ENCODE peak calls at places on chromosome 10, in nine cellular contexts. N, O, K, F, L, P, A, T and D are unnamed samples.

GRCh38 chr10:75508239-75508813 is 76.9 kb downstream of the LRMDA start:
- DNase-seq in N (no peak), O (peak), K (no peak), F (peak), L (peak), P (no peak), A (peak), T (no peak), D (no peak)

GRCh38 chr10:62231371-62231770 is 37.3 kb downstream of the RTKN2 start:
- DNase-seq in N (no peak), O (peak), K (peak), F (no peak), L (peak), P (no peak), A (no peak), T (no peak), D (no peak)

GRCh38 chr10:132708441-132708840 is 77.5 kb downstream of the NKX6-2 start:
- DNase-seq in N (no peak), O (no peak), K (no peak), F (peak), L (no peak), P (no peak), A (no peak), T (peak), D (no peak)

GRCh38 chr10:123139521-123140163 is 3.9 kb downstream of the HMX3 start:
- DNase-seq in N (no peak), O (peak), K (no peak), F (peak), L (peak), P (no peak), A (no peak), T (no peak), D (no peak)

GRCh38 chr10:72328045-72328828 is 26.5 kb downstream of the DNAJB12 start:
- DNase-seq in N (peak), O (peak), K (peak), F (peak), L (peak), P (peak), A (no peak), T (peak), D (no peak)

GRCh38 chr10:18094793-18095192 is 45.4 kb upstream of the CACNB2 start:
- DNase-seq in N (no peak), O (no peak), K (no peak), F (no peak), L (no peak), P (no peak), A (no peak), T (no peak), D (no peak)

GRCh38 chr10:67818323-67818722 is 19.7 kb downstream of the DNAJC12 start:
- DNase-seq in N (peak), O (peak), K (peak), F (peak), L (peak), P (no peak), A (peak), T (no peak), D (no peak)

GRCh38 chr10:80453715-80454525 is at the start of gene TSPAN14:
- DNase-seq in N (no peak), O (peak), K (peak), F (peak), L (peak), P (peak), A (no peak), T (peak), D (peak)

GRCh38 chr10:8568401-8568800 is 513.9 kb downstream of the GATA3 start:
- DNase-seq in N (no peak), O (no peak), K (no peak), F (peak), L (no peak), P (no peak), A (no peak), T (no peak), D (no peak)

GRCh38 chr10:100562806-100563293 is 27.1 kb downstream of the HIF1AN start:
- DNase-seq in N (peak), O (peak), K (peak), F (peak), L (peak), P (peak), A (no peak), T (no peak), D (peak)

GRCh38 chr10:132516771-132517725 is 20.5 kb upstream of the INPP5A start:
- DNase-seq in N (no peak), O (peak), K (peak), F (peak), L (peak), P (no peak), A (no peak), T (peak), D (no peak)

GRCh38 chr10:36354633-36355032 is 712.5 kb upstream of the FZD8 start:
- DNase-seq in N (no peak), O (no peak), K (no peak), F (no peak), L (no peak), P (no peak), A (no peak), T (no peak), D (no peak)

GRCh38 chr10:34666008-34666700 is 148.9 kb downstream of the PARD3 start:
- DNase-seq in N (no peak), O (peak), K (peak), F (peak), L (peak), P (peak), A (no peak), T (no peak), D (no peak)

GRCh38 chr10:131084791-131085585 is 226.5 kb downstream of the TCERG1L start:
- DNase-seq in N (no peak), O (peak), K (peak), F (no peak), L (no peak), P (no peak), A (no peak), T (no peak), D (no peak)

GRCh38 chr10:68106656-68107055 is 2.6 kb upstream of the MYPN start:
- DNase-seq in N (no peak), O (peak), K (peak), F (peak), L (peak), P (no peak), A (no peak), T (no peak), D (no peak)

GRCh38 chr10:128629111-128630096 is 503.2 kb upstream of the MKI67 start:
- DNase-seq in N (no peak), O (peak), K (peak), F (no peak), L (no peak), P (no peak), A (no peak), T (peak), D (no peak)

GRCh38 chr10:74718208-74718607 is 108.2 kb upstream of the KAT6B start:
- DNase-seq in N (no peak), O (no peak), K (no peak), F (no peak), L (no peak), P (no peak), A (no peak), T (no peak), D (no peak)

GRCh38 chr10:27568196-27569175 is 64.4 kb downstream of the RAB18 start:
- DNase-seq in N (no peak), O (no peak), K (no peak), F (no peak), L (no peak), P (no peak), A (no peak), T (no peak), D (no peak)

GRCh38 chr10:106904209-106904608 is 260.3 kb downstream of the SORCS1 start:
- DNase-seq in N (no peak), O (no peak), K (no peak), F (no peak), L (no peak), P (no peak), A (no peak), T (no peak), D (no peak)

GRCh38 chr10:86402283-86402931 is 35.8 kb upstream of the GRID1 start:
- DNase-seq in N (no peak), O (peak), K (peak), F (peak), L (peak), P (no peak), A (no peak), T (no peak), D (no peak)

GRCh38 chr10:17616403-17617030 is 657 bp downstream of the HACD1 start:
- DNase-seq in N (no peak), O (peak), K (peak), F (peak), L (peak), P (peak), A (no peak), T (peak), D (peak)

GRCh38 chr10:132054564-132054963 is 11.2 kb upstream of the JAKMIP3 start:
- DNase-seq in N (no peak), O (no peak), K (no peak), F (peak), L (no peak), P (peak), A (no peak), T (no peak), D (no peak)

GRCh38 chr10:33248638-33249037 is 85.8 kb downstream of the NRP1 start:
- DNase-seq in N (no peak), O (peak), K (peak), F (no peak), L (peak), P (peak), A (no peak), T (no peak), D (no peak)

GRCh38 chr10:123621492-123621891 is 44.7 kb upstream of the GPR26 start:
- DNase-seq in N (no peak), O (no peak), K (no peak), F (no peak), L (no peak), P (no peak), A (no peak), T (no peak), D (no peak)

GRCh38 chr10:32937824-32938482 is 20.1 kb downstream of the ITGB1 start:
- DNase-seq in N (no peak), O (no peak), K (no peak), F (peak), L (peak), P (no peak), A (no peak), T (no peak), D (no peak)

GRCh38 chr10:93941603-93942002 is 47.8 kb downstream of the SLC35G1 start:
- DNase-seq in N (no peak), O (no peak), K (no peak), F (no peak), L (no peak), P (no peak), A (no peak), T (no peak), D (no peak)

GRCh38 chr10:86017841-86018734 is 348.5 kb downstream of the GRID1 start:
- DNase-seq in N (no peak), O (no peak), K (peak), F (no peak), L (no peak), P (peak), A (no peak), T (peak), D (no peak)

GRCh38 chr10:131201741-131202515 is 109.6 kb downstream of the TCERG1L start:
- DNase-seq in N (no peak), O (no peak), K (no peak), F (no peak), L (no peak), P (no peak), A (no peak), T (peak), D (no peak)

GRCh38 chr10:35626971-35627507 is 15.1 kb downstream of the FZD8 start:
- DNase-seq in N (no peak), O (no peak), K (peak), F (no peak), L (peak), P (no peak), A (no peak), T (no peak), D (no peak)

GRCh38 chr10:127755758-127756157 is 18.8 kb downstream of the FOXI2 start:
- DNase-seq in N (no peak), O (no peak), K (no peak), F (no peak), L (no peak), P (peak), A (no peak), T (no peak), D (no peak)

GRCh38 chr10:129641982-129642381 is 174.9 kb downstream of the MGMT start:
- DNase-seq in N (no peak), O (no peak), K (no peak), F (no peak), L (no peak), P (no peak), A (no peak), T (no peak), D (no peak)

GRCh38 chr10:63582686-63583085 is 61.5 kb downstream of the REEP3 start:
- DNase-seq in N (no peak), O (no peak), K (no peak), F (peak), L (no peak), P (no peak), A (no peak), T (no peak), D (no peak)

GRCh38 chr10:31030216-31030615 is 1.4 kb downstream of the ZNF438 start:
- DNase-seq in N (no peak), O (no peak), K (no peak), F (no peak), L (peak), P (no peak), A (no peak), T (no peak), D (no peak)

GRCh38 chr10:117134084-117135025 is 3.7 kb downstream of the VAX1 start:
- DNase-seq in N (no peak), O (no peak), K (no peak), F (peak), L (no peak), P (no peak), A (no peak), T (no peak), D (no peak)

GRCh38 chr10:114519306-114519669 is 115.0 kb upstream of the AFAP1L2 start:
- DNase-seq in N (no peak), O (no peak), K (no peak), F (no peak), L (no peak), P (no peak), A (no peak), T (peak), D (no peak)

GRCh38 chr10:91298224-91298862 is 77.9 kb downstream of the PCGF5 start:
- DNase-seq in N (peak), O (peak), K (peak), F (peak), L (peak), P (peak), A (peak), T (peak), D (peak)

GRCh38 chr10:49164587-49165188 is 23.5 kb downstream of the TMEM273 start:
- DNase-seq in N (no peak), O (peak), K (peak), F (peak), L (peak), P (peak), A (no peak), T (no peak), D (no peak)